ENCODE peak calls at places on chromosomes 4 and X, in five cellular contexts. C is ACHN; V is fibroblast of the conjunctiva; A is CD4-positive, alpha-beta T cell; Q is left lung. M is an unnamed sample.

GRCh38 chr4:133157460-133158160 is 8.5 kb downstream of the PCDH10 start:
- DNase-seq in A (no peak), V (no peak), Q (no peak), C (no peak), M (no peak)

GRCh38 chr4:2007804-2008670 is 737 bp downstream of the NELFA start:
- DNase-seq in V (no peak), A (no peak), Q (peak), C (no peak), M (peak)

GRCh38 chr4:109007976-109008375 is 245.1 kb upstream of the ETNPPL start:
- DNase-seq in V (no peak), C (no peak), Q (no peak), A (no peak), M (no peak)

GRCh38 chr4:7424553-7425111 is 10.1 kb downstream of the PSAPL1 start:
- DNase-seq in V (no peak), C (no peak), Q (peak), A (no peak), M (no peak)

GRCh38 chr4:150332961-150333360 is 249.0 kb upstream of the MAB21L2 start:
- DNase-seq in C (no peak), Q (no peak), A (no peak), V (no peak), M (no peak)

GRCh38 chrX:41234962-41235361 is 99.0 kb upstream of the DDX3X start:
- DNase-seq in A (no peak), C (no peak), Q (no peak), V (no peak), M (no peak)

GRCh38 chr4:169952236-169953088 is 73.7 kb downstream of the MFAP3L start:
- DNase-seq in C (no peak), Q (no peak), V (no peak), A (no peak), M (no peak)

GRCh38 chr4:24930136-24930535 is 17.3 kb upstream of the CCDC149 start:
- DNase-seq in A (no peak), C (no peak), V (no peak), Q (no peak), M (no peak)

GRCh38 chr4:128241425-128241913 is 46.1 kb downstream of the PGRMC2 start:
- DNase-seq in Q (no peak), C (peak), A (no peak), V (peak), M (no peak)

GRCh38 chr4:242121-242848 is 63.0 kb downstream of the ZNF732 start:
- DNase-seq in Q (peak), C (peak), A (peak), V (peak), M (peak)

GRCh38 chrX:106302304-106302703 is 134.2 kb downstream of the PWWP3B start:
- DNase-seq in A (no peak), C (no peak), Q (no peak), V (no peak), M (no peak)

GRCh38 chr4:8554555-8555100 is 25.6 kb upstream of the GPR78 start:
- DNase-seq in Q (no peak), A (no peak), V (no peak), C (no peak), M (no peak)

GRCh38 chr4:21697583-21697982 is 251.0 kb downstream of the KCNIP4 start:
- DNase-seq in V (no peak), A (no peak), Q (peak), C (peak), M (no peak)

GRCh38 chrX:129736491-129736890 is 2.3 kb upstream of the XPNPEP2 start:
- DNase-seq in V (no peak), A (no peak), Q (no peak), C (no peak), M (no peak)

GRCh38 chrX:19350831-19351447 is 7.2 kb downstream of the PDHA1 start:
- DNase-seq in C (no peak), Q (no peak), V (no peak), A (no peak), M (no peak)

GRCh38 chr4:117786566-117786965 is 247.7 kb upstream of the NDST3 start:
- DNase-seq in A (no peak), Q (no peak), V (no peak), C (no peak), M (no peak)

GRCh38 chrX:137891431-137891830 is 325.5 kb downstream of the ZIC3 start:
- DNase-seq in A (no peak), C (no peak), Q (no peak), V (no peak), M (no peak)

GRCh38 chrX:9786839-9787635 is 808 bp downstream of the SHROOM2 start:
- DNase-seq in Q (no peak), V (no peak), C (peak), A (no peak), M (no peak)

GRCh38 chr4:143260750-143261149 is 75.9 kb upstream of the GAB1 start:
- DNase-seq in A (no peak), V (no peak), Q (no peak), C (no peak), M (no peak)

GRCh38 chrX:9928083-9928482 is 39.1 kb upstream of the CLDN34 start:
- DNase-seq in A (no peak), V (no peak), C (no peak), Q (no peak), M (no peak)

GRCh38 chrX:9614016-9614415 is 149.2 kb downstream of the TBL1X start:
- DNase-seq in A (no peak), C (peak), V (no peak), Q (no peak), M (no peak)

GRCh38 chrX:40155617-40156471 is 58.1 kb upstream of the BCOR start:
- DNase-seq in Q (no peak), A (no peak), C (no peak), V (no peak), M (no peak)

GRCh38 chr4:38894340-38894982 is 26.9 kb downstream of the FAM114A1 start:
- DNase-seq in V (no peak), C (no peak), A (no peak), Q (no peak), M (no peak)

GRCh38 chr4:74189331-74190043 is 31.6 kb downstream of the MTHFD2L start:
- DNase-seq in A (no peak), Q (no peak), V (peak), C (peak), M (no peak)

GRCh38 chr4:10529256-10529890 is 72.1 kb upstream of the ZNF518B start:
- DNase-seq in Q (no peak), C (no peak), V (no peak), A (no peak), M (no peak)

GRCh38 chrX:73213734-73214133 is 917 bp downstream of the NAP1L2 start:
- DNase-seq in A (no peak), Q (no peak), C (no peak), V (no peak), M (no peak)

GRCh38 chrX:64191281-64192010 is 14.1 kb downstream of the AMER1 start:
- DNase-seq in C (no peak), Q (no peak), V (no peak), A (no peak), M (no peak)

GRCh38 chr4:163623787-163624186 is 129.3 kb downstream of the TMA16 start:
- DNase-seq in A (no peak), V (no peak), Q (no peak), C (no peak), M (no peak)

GRCh38 chr4:174305961-174306360 is 22.2 kb downstream of the CEP44 start:
- DNase-seq in C (no peak), V (no peak), Q (no peak), A (no peak), M (no peak)

GRCh38 chrX:53606456-53606855 is 80.1 kb downstream of the HUWE1 start:
- DNase-seq in Q (no peak), C (no peak), V (no peak), A (no peak), M (no peak)

GRCh38 chrX:106467422-106467821 is 144.4 kb upstream of the RADX start:
- DNase-seq in C (no peak), A (no peak), V (no peak), Q (peak), M (peak)

GRCh38 chrX:10726647-10727046 is 106.3 kb upstream of the MID1 start:
- DNase-seq in Q (no peak), A (no peak), V (no peak), C (peak), M (no peak)

GRCh38 chr4:108054025-108054424 is 64.3 kb downstream of the HADH start:
- DNase-seq in C (no peak), A (no peak), V (no peak), Q (no peak), M (no peak)

GRCh38 chr4:134634301-134634700 is 432.7 kb upstream of the PABPC4L start:
- DNase-seq in V (no peak), C (no peak), Q (no peak), A (no peak), M (no peak)

GRCh38 chrX:41824551-41824950 is 98.8 kb downstream of the CASK start:
- DNase-seq in A (no peak), Q (no peak), V (no peak), C (peak), M (no peak)

GRCh38 chrX:43474321-43474720 is 181.8 kb upstream of the MAOA start:
- DNase-seq in C (peak), Q (no peak), V (no peak), A (no peak), M (no peak)

GRCh38 chr4:78610546-78611214 is 59.1 kb downstream of the ANXA3 start:
- DNase-seq in C (no peak), A (no peak), Q (no peak), V (peak), M (no peak)

M was measured in left cardiac atrium.